ENCODE peak calls at places on chromosomes 12 and 14, in six cellular contexts. Y is fibroblast of pulmonary artery, T is glutamatergic neuron, B is transverse colon, O is OCI-LY7, W is WTC11. M is an unnamed sample.

GRCh38 chr12:40138526-40138925 is 32.6 kb upstream of the SLC2A13 start:
- DNase-seq in Y (no peak), W (no peak), B (no peak), O (no peak), T (no peak), M (no peak)

GRCh38 chr14:23359167-23359626 is 5.8 kb downstream of the EFS start:
- DNase-seq in T (no peak), O (no peak), B (no peak), Y (no peak), W (no peak), M (no peak)

GRCh38 chr12:13135336-13136178 is 32.1 kb upstream of the GSG1 start:
- DNase-seq in O (no peak), W (peak), T (no peak), B (no peak), Y (peak), M (no peak)

GRCh38 chr14:54252072-54252730 is 144.6 kb upstream of the CDKN3 start:
- DNase-seq in Y (peak), W (no peak), B (no peak), T (no peak), O (no peak), M (no peak)

GRCh38 chr12:20463920-20464524 is 95.7 kb downstream of the PDE3A start:
- DNase-seq in O (peak), Y (peak), W (no peak), B (no peak), T (no peak), M (no peak)

GRCh38 chr14:87896393-87897380 is 96.3 kb downstream of the GALC start:
- DNase-seq in O (peak), T (no peak), Y (peak), W (no peak), B (no peak), M (no peak)

GRCh38 chr14:32561520-32561919 is 232.4 kb downstream of the AKAP6 start:
- DNase-seq in Y (peak), B (no peak), T (no peak), W (no peak), O (no peak), M (no peak)

GRCh38 chr14:21454843-21455550 is 926 bp downstream of the CHD8 start:
- DNase-seq in T (no peak), W (no peak), Y (no peak), B (no peak), O (peak), M (no peak)

GRCh38 chr12:91896725-91897515 is 248.7 kb downstream of the BTG1 start:
- DNase-seq in B (no peak), O (no peak), T (no peak), Y (peak), W (no peak), M (no peak)

DNA sequence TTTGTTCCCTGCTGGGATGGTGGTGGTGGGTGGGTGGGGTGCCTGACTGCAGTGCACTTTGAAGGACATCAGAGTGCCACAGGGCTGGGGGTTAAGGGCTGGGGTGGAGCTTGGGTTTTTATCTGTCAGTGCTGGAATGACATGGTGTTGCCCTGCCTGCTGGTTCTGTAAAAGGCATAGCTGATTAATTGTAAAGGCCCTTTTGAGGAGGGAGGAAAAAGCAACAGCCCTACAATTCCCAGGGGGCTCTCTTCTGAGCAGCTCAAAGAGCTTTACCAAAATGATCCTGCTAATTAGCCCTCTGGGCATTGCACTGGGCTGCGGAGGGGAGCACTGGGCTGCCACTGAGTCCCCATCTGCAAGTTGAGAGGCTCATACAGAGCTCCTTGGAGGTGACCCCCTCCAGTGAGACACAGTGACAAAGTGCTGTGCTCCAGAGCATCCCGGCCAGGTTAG is 21.2 kb downstream of the PLEKHG3 start:
- DNase-seq in T (peak), O (no peak), B (no peak), W (no peak), Y (no peak), M (no peak)
- TF ChIP-seq CTCF in T (no peak), O (no peak), B (no peak), W (no peak), Y (no peak), M (no peak)

DNA sequence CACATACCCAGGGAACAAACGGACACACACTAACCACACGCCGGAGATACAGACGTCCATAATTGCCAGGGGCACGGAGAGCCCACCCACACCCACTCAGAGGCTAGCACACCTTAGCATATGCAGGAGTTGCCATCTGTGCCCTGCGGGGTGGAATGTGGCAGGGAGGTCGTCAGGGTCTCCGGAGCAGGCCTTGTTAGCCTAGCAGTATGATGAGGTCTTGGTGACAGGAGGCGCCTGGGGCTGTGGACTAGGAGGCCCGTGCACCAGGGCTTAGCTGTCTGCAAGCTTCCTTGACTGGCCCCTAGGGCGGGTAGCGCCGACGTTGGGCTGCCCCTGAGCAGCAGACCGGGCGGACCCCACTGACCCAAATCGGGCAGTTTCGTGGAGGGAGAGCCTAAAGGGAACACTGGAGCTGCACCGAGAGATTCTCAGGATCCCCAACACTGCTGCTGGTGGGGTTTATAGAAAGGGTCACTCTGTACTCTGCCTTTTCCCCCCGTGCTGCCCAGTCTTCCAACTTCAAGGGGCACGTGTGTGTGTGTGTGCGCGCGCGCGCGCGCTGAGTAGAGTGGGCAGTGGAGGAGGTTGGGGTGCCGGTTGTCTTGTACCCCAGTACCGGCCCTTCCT is 9.9 kb downstream of the STAC3 start:
- DNase-seq in Y (no peak), B (peak), T (peak), W (peak), O (peak), M (peak)
- TF ChIP-seq CTCF in Y (no peak), B (no peak), T (peak), W (no peak), O (no peak), M (no peak)

DNA sequence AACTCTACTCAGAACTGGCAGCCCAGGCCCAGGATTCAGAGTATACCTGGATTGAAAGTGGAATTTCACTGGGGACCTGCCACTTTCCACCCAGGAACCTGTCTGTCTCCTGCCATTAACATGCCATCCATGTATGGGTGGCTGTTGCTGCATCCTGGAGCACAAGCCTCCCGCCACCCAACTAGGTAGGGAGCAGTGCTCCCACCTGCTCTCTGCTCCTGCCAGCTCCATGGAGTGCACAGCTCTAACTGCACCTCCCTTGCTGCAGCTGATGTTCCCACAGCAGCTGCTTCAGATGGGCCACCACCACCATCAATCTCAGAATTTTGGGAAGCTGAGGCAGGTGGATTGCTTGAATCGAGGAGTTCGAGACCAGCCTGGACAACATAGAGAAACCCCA is 17.1 kb upstream of the NTS start:
- DNase-seq in W (no peak), Y (no peak), T (no peak), B (no peak), O (no peak), M (no peak)
- TF ChIP-seq CTCF in W (no peak), Y (no peak), T (no peak), B (no peak), O (no peak), M (no peak)

GRCh38 chr12:98644433-98644711 is 216 bp downstream of the IKBIP start:
- DNase-seq in W (peak), B (peak), T (peak), O (no peak), Y (no peak), M (peak)
- TF ChIP-seq CTCF in W (no peak), B (peak), T (no peak), O (peak), Y (no peak), M (no peak)

GRCh38 chr12:57456145-57456700 is 1.1 kb downstream of the INHBE start:
- DNase-seq in Y (peak), O (peak), W (peak), T (peak), B (no peak), M (peak)
- TF ChIP-seq CTCF in Y (peak), O (peak), W (peak), T (peak), B (peak), M (peak)

DNA sequence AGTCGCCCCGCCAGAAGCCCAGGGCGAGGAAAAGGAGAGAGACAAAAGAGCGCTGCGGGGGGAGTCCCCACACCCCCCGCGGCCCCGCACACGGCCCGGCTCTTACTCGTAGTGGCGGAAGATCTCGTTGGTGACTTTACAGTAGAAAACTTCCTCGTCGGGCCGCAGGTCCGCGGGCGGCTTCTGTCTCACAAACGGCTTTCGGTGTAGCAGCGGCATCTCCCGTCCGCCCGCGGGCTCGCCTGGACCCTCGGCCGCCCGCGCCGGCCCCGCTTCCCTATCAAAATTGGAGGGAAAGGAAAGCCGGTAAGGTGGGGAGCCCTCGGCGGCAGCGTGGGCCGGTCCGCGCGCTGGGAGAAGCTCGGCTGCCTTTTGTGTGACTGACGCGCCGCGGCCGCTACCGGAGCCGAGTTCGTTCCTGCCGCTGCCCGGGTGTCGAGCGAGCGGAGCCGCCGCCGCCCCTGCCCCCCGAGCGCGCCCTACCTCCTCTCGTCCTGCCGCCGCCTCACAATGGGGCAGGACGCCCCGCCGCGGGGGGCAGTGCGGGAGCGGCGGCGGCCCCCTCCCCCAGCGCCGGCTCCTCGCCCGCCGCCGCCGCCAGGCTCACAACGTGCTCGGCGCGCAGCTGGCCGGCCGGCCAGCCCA is 652 bp downstream of the BAZ1A start:
- DNase-seq in W (peak), O (peak), B (peak), T (peak), Y (peak), M (peak)
- TF ChIP-seq CTCF in W (no peak), O (no peak), B (no peak), T (no peak), Y (peak), M (peak)

DNA sequence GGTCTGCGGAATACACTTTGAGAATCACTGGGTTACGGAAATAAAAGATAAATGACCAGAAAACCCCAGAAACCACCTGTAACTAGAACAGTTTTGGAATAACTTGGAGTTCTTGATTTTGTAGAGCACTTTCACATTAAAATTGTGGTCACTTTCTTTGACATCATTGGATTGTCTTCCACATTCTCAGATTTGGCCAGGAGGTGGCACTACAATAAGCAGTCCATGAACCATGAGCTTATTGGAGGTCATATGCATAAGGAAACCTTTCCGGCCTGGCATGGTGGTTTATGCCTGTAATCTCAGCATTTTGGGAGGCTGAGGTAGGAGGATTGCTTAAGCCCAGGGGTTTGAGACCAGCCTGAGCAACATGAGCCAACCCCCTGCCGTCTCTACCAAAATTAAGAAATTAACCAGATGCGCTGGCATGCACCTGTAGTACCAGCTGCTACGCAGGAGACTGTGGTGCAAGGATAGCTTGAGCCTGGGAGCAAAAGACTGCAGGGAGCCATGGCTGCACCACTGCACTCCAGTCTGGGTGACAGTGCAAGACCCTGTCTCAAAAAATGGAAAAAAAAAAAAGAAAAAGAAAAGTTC is 107.7 kb upstream of the CAND1 start:
- DNase-seq in O (peak), Y (peak), W (peak), T (peak), B (peak), M (peak)
- TF ChIP-seq CTCF in O (peak), Y (peak), W (peak), T (peak), B (peak), M (peak)

GRCh38 chr14:73728106-73729014 is 14.2 kb upstream of the PNMA1 start:
- DNase-seq in O (peak), W (peak), Y (peak), T (peak), B (peak), M (peak)

GRCh38 chr14:73729556-73730265 is 15.5 kb upstream of the PNMA1 start:
- DNase-seq in O (no peak), W (no peak), Y (no peak), T (no peak), B (no peak), M (no peak)

GRCh38 chr14:73732006-73732405 is 17.8 kb upstream of the PNMA1 start:
- DNase-seq in W (no peak), Y (no peak), T (no peak), B (no peak), O (no peak), M (no peak)

GRCh38 chr14:73729015-73729330 is 14.8 kb upstream of the PNMA1 start:
- DNase-seq in O (no peak), T (no peak), W (no peak), B (no peak), Y (no peak), M (no peak)

GRCh38 chr14:73731111-73731510 is 16.9 kb upstream of the PNMA1 start:
- DNase-seq in B (no peak), O (no peak), Y (no peak), T (no peak), W (no peak), M (no peak)
- TF ChIP-seq CTCF in B (no peak), O (no peak), Y (peak), T (no peak), W (no peak), M (no peak)

GRCh38 chr14:67883717-67884116 is 64.1 kb downstream of the RAD51B start:
- DNase-seq in O (peak), B (no peak), W (no peak), Y (peak), T (no peak), M (no peak)
- TF ChIP-seq CTCF in O (peak), B (peak), W (no peak), Y (peak), T (no peak), M (no peak)

M was measured in GM13976.